ENCODE peak calls at places on chromosomes 1 and 21, in seven cellular contexts. One of them, this sample, is unnamed.

GRCh38 chr1:47527653-47528272 is 89.9 kb downstream of the FOXD2 start:
- DNase-seq in GM12878: no peak
- DNase-seq in H1: peak; percentile 79
- DNase-seq in HCT116: peak; percentile 15
- DNase-seq in SK-N-SH: no peak
- DNase-seq in HepG2: peak; percentile 12
- DNase-seq in K562: peak; percentile 56
- DNase-seq in this sample: no peak

GRCh38 chr1:20165522-20165951 is 20.4 kb upstream of the UBXN10 start:
- DNase-seq in SK-N-SH: peak; percentile 60
- DNase-seq in HepG2: peak; percentile 35
- DNase-seq in H1: no peak
- DNase-seq in K562: peak; percentile 46
- DNase-seq in GM12878: no peak
- DNase-seq in HCT116: peak; percentile 16
- DNase-seq in this sample: peak; percentile 37

GRCh38 chr1:107682467-107682866 is 282.5 kb downstream of the VAV3 start:
- DNase-seq in H1: no peak
- DNase-seq in HepG2: no peak
- DNase-seq in HCT116: no peak
- DNase-seq in K562: no peak
- DNase-seq in GM12878: no peak
- DNase-seq in SK-N-SH: no peak
- DNase-seq in this sample: peak; percentile 69

GRCh38 chr1:38551908-38552307 is 307.7 kb downstream of the RRAGC start:
- DNase-seq in K562: no peak
- DNase-seq in HCT116: no peak
- DNase-seq in HepG2: no peak
- DNase-seq in GM12878: no peak
- DNase-seq in H1: no peak
- DNase-seq in SK-N-SH: no peak
- DNase-seq in this sample: no peak

GRCh38 chr1:53448241-53448841 is 10.9 kb upstream of the DMRTB1 start:
- DNase-seq in HepG2: no peak
- DNase-seq in H1: peak; percentile 70
- DNase-seq in SK-N-SH: no peak
- DNase-seq in K562: no peak
- DNase-seq in GM12878: no peak
- DNase-seq in HCT116: no peak
- DNase-seq in this sample: no peak

GRCh38 chr1:30405081-30405480 is 318.3 kb downstream of the MATN1 start:
- DNase-seq in HCT116: no peak
- DNase-seq in HepG2: no peak
- DNase-seq in K562: no peak
- DNase-seq in GM12878: no peak
- DNase-seq in H1: no peak
- DNase-seq in SK-N-SH: no peak
- DNase-seq in this sample: no peak

GRCh38 chr1:221840511-221841243 is 98.8 kb upstream of the DUSP10 start:
- DNase-seq in HepG2: no peak
- DNase-seq in H1: no peak
- DNase-seq in SK-N-SH: no peak
- DNase-seq in K562: no peak
- DNase-seq in GM12878: peak; percentile 71
- DNase-seq in HCT116: no peak
- DNase-seq in this sample: no peak

GRCh38 chr1:176987016-176987415 is 177.5 kb downstream of the ASTN1 start:
- DNase-seq in HCT116: no peak
- DNase-seq in K562: no peak
- DNase-seq in H1: no peak
- DNase-seq in GM12878: no peak
- DNase-seq in HepG2: no peak
- DNase-seq in SK-N-SH: no peak
- DNase-seq in this sample: no peak

GRCh38 chr1:37016121-37016520 is 18.2 kb downstream of the GRIK3 start:
- DNase-seq in SK-N-SH: no peak
- DNase-seq in K562: no peak
- DNase-seq in GM12878: no peak
- DNase-seq in HCT116: no peak
- DNase-seq in H1: no peak
- DNase-seq in HepG2: no peak
- DNase-seq in this sample: no peak

GRCh38 chr1:221315330-221315729 is 426.6 kb downstream of the DUSP10 start:
- DNase-seq in SK-N-SH: no peak
- DNase-seq in HCT116: no peak
- DNase-seq in K562: no peak
- DNase-seq in GM12878: no peak
- DNase-seq in HepG2: no peak
- DNase-seq in H1: no peak
- DNase-seq in this sample: no peak

GRCh38 chr1:88595355-88595754 is 88.7 kb upstream of the PKN2 start:
- DNase-seq in HepG2: peak; percentile 65
- DNase-seq in SK-N-SH: no peak
- DNase-seq in GM12878: peak; percentile 12
- DNase-seq in K562: peak; percentile 31
- DNase-seq in HCT116: peak; percentile 62
- DNase-seq in H1: no peak
- DNase-seq in this sample: peak; percentile 61

GRCh38 chr1:38046884-38047602 is 450 bp upstream of the POU3F1 start:
- DNase-seq in GM12878: no peak
- DNase-seq in HepG2: peak; percentile 47
- DNase-seq in K562: peak; percentile 99
- DNase-seq in SK-N-SH: peak; percentile 96
- DNase-seq in H1: peak; percentile 81
- DNase-seq in HCT116: peak; percentile 38
- DNase-seq in this sample: peak; percentile 89

GRCh38 chr1:62637392-62638105 is 40.2 kb downstream of the ANGPTL3 start:
- DNase-seq in H1: no peak
- DNase-seq in GM12878: no peak
- DNase-seq in HCT116: no peak
- DNase-seq in K562: peak; percentile 8
- DNase-seq in SK-N-SH: no peak
- DNase-seq in HepG2: no peak
- DNase-seq in this sample: no peak

GRCh38 chr1:202770135-202770534 is 38.1 kb downstream of the KDM5B start:
- DNase-seq in HepG2: no peak
- DNase-seq in SK-N-SH: no peak
- DNase-seq in GM12878: no peak
- DNase-seq in H1: no peak
- DNase-seq in K562: no peak
- DNase-seq in HCT116: no peak
- DNase-seq in this sample: no peak

GRCh38 chr1:150076066-150076465 is 8.5 kb downstream of the VPS45 start:
- DNase-seq in K562: no peak
- DNase-seq in HCT116: no peak
- DNase-seq in HepG2: no peak
- DNase-seq in H1: no peak
- DNase-seq in SK-N-SH: no peak
- DNase-seq in GM12878: peak; percentile 12
- DNase-seq in this sample: no peak

GRCh38 chr1:174912243-174912642 is 87.5 kb upstream of the CACYBP start:
- DNase-seq in SK-N-SH: no peak
- DNase-seq in GM12878: peak; percentile 15
- DNase-seq in H1: no peak
- DNase-seq in HepG2: no peak
- DNase-seq in K562: no peak
- DNase-seq in HCT116: no peak
- DNase-seq in this sample: no peak

GRCh38 chr1:160351629-160352028 is 8.4 kb downstream of the NCSTN start:
- DNase-seq in HepG2: no peak
- DNase-seq in HCT116: no peak
- DNase-seq in SK-N-SH: no peak
- DNase-seq in GM12878: no peak
- DNase-seq in H1: no peak
- DNase-seq in K562: no peak
- DNase-seq in this sample: no peak

GRCh38 chr21:31446206-31446900 is 102.3 kb upstream of the TIAM1 start:
- DNase-seq in HepG2: no peak
- DNase-seq in HCT116: no peak
- DNase-seq in K562: no peak
- DNase-seq in H1: no peak
- DNase-seq in SK-N-SH: no peak
- DNase-seq in GM12878: no peak
- DNase-seq in this sample: no peak

GRCh38 chr1:222087207-222087920 is 345.5 kb upstream of the DUSP10 start:
- DNase-seq in HCT116: no peak
- DNase-seq in HepG2: no peak
- DNase-seq in K562: no peak
- DNase-seq in GM12878: no peak
- DNase-seq in H1: no peak
- DNase-seq in SK-N-SH: no peak
- DNase-seq in this sample: no peak

GRCh38 chr21:16587141-16587570 is 857.4 kb downstream of the USP25 start:
- DNase-seq in GM12878: no peak
- DNase-seq in K562: no peak
- DNase-seq in H1: no peak
- DNase-seq in SK-N-SH: peak; percentile 48
- DNase-seq in HepG2: peak; percentile 38
- DNase-seq in HCT116: no peak
- DNase-seq in this sample: peak; percentile 36

GRCh38 chr21:21845901-21846396 is 847.7 kb downstream of the NCAM2 start:
- DNase-seq in HCT116: no peak
- DNase-seq in HepG2: no peak
- DNase-seq in H1: no peak
- DNase-seq in SK-N-SH: no peak
- DNase-seq in K562: no peak
- DNase-seq in GM12878: no peak
- DNase-seq in this sample: no peak

GRCh38 chr1:42960693-42961559 is 2.3 kb upstream of the SLC2A1 start:
- DNase-seq in HCT116: no peak
- DNase-seq in GM12878: no peak
- DNase-seq in HepG2: peak; percentile 50
- DNase-seq in H1: no peak
- DNase-seq in K562: no peak
- DNase-seq in SK-N-SH: no peak
- DNase-seq in this sample: no peak

GRCh38 chr1:150981177-150981804 is 801 bp upstream of the ANXA9 start:
- DNase-seq in SK-N-SH: no peak
- DNase-seq in HepG2: peak; percentile 87
- DNase-seq in H1: peak; percentile 82
- DNase-seq in GM12878: no peak
- DNase-seq in K562: no peak
- DNase-seq in HCT116: no peak
- DNase-seq in this sample: peak; percentile 96

GRCh38 chr1:68977211-68977610 is 480.3 kb upstream of the DEPDC1 start:
- DNase-seq in SK-N-SH: no peak
- DNase-seq in HCT116: no peak
- DNase-seq in K562: no peak
- DNase-seq in HepG2: no peak
- DNase-seq in H1: no peak
- DNase-seq in GM12878: no peak
- DNase-seq in this sample: no peak

GRCh38 chr1:116203936-116204335 is 92.7 kb downstream of the MAB21L3 start:
- DNase-seq in K562: no peak
- DNase-seq in HepG2: no peak
- DNase-seq in GM12878: no peak
- DNase-seq in HCT116: no peak
- DNase-seq in H1: no peak
- DNase-seq in SK-N-SH: no peak
- DNase-seq in this sample: no peak

GRCh38 chr1:116205941-116206679 is 94.9 kb downstream of the MAB21L3 start:
- DNase-seq in K562: no peak
- DNase-seq in H1: no peak
- DNase-seq in HepG2: no peak
- DNase-seq in HCT116: no peak
- DNase-seq in GM12878: no peak
- DNase-seq in SK-N-SH: no peak
- DNase-seq in this sample: no peak

GRCh38 chr1:116201921-116202320 is 90.7 kb downstream of the MAB21L3 start:
- DNase-seq in HepG2: no peak
- DNase-seq in K562: no peak
- DNase-seq in GM12878: no peak
- DNase-seq in HCT116: no peak
- DNase-seq in H1: no peak
- DNase-seq in SK-N-SH: no peak
- DNase-seq in this sample: no peak

GRCh38 chr1:116207126-116207735 is 96.0 kb downstream of the MAB21L3 start:
- DNase-seq in HCT116: no peak
- DNase-seq in GM12878: no peak
- DNase-seq in SK-N-SH: no peak
- DNase-seq in H1: no peak
- DNase-seq in K562: no peak
- DNase-seq in HepG2: no peak
- DNase-seq in this sample: peak; percentile 36

DNA sequence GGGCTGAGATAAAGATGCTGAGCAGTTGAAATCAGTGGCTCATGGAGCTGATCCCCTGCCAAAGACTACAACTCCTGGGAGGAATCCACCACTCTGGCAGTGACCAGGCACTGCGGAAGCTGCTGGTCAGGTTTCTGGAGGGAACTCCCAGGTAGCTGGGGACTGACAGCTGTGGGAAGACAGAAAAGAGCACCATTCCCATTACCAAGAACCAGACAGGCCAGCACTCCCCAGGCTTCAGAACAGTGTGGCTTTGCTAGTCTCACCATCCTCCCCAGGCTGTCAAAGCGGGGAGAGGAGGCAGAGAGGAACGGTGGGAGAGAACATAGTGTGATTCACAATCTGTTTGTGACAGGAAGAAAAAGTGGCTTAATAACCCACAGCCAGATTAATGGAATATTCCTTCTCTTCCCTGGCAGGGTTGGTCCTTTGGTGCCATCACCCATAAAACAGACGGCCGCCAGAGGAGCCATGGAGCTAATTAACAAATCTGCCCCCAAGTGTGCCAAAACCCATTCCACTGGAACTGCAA is 92.1 kb downstream of the MAB21L3 start:
- DNase-seq in H1: no peak
- DNase-seq in GM12878: no peak
- DNase-seq in HCT116: no peak
- DNase-seq in K562: no peak
- DNase-seq in HepG2: no peak
- DNase-seq in SK-N-SH: no peak
- DNase-seq in this sample: peak; percentile 42
- TF ChIP-seq JUND in H1: no peak
- TF ChIP-seq JUND in GM12878: no peak
- TF ChIP-seq JUND in HCT116: no peak
- TF ChIP-seq JUND in K562: no peak
- TF ChIP-seq JUND in HepG2: no peak
- TF ChIP-seq JUND in SK-N-SH: no peak
- TF ChIP-seq JUND in this sample: no peak

GRCh38 chr1:1089731-1090423 is 15.8 kb upstream of the RNF223 start:
- DNase-seq in GM12878: no peak
- DNase-seq in K562: no peak
- DNase-seq in SK-N-SH: peak; percentile 16
- DNase-seq in HepG2: no peak
- DNase-seq in H1: no peak
- DNase-seq in HCT116: no peak
- DNase-seq in this sample: no peak
- TF ChIP-seq JUND in GM12878: no peak
- TF ChIP-seq JUND in K562: no peak
- TF ChIP-seq JUND in SK-N-SH: no peak
- TF ChIP-seq JUND in HepG2: no peak
- TF ChIP-seq JUND in H1: no peak
- TF ChIP-seq JUND in HCT116: no peak
- TF ChIP-seq JUND in this sample: no peak

GRCh38 chr21:25385912-25386474 is 221.3 kb downstream of the MRPL39 start:
- DNase-seq in HCT116: peak; percentile 23
- DNase-seq in GM12878: no peak
- DNase-seq in K562: peak; percentile 50
- DNase-seq in HepG2: peak; percentile 72
- DNase-seq in H1: no peak
- DNase-seq in SK-N-SH: peak; percentile 47
- DNase-seq in this sample: peak; percentile 53
- TF ChIP-seq JUND in HCT116: no peak
- TF ChIP-seq JUND in GM12878: no peak
- TF ChIP-seq JUND in K562: no peak
- TF ChIP-seq JUND in HepG2: no peak
- TF ChIP-seq JUND in H1: no peak
- TF ChIP-seq JUND in SK-N-SH: no peak
- TF ChIP-seq JUND in this sample: no peak

GRCh38 chr1:244012232-244012631 is 38.9 kb upstream of the ZBTB18 start:
- DNase-seq in HCT116: no peak
- DNase-seq in H1: no peak
- DNase-seq in HepG2: no peak
- DNase-seq in K562: no peak
- DNase-seq in SK-N-SH: no peak
- DNase-seq in GM12878: no peak
- DNase-seq in this sample: no peak
- TF ChIP-seq JUND in HCT116: no peak
- TF ChIP-seq JUND in H1: no peak
- TF ChIP-seq JUND in HepG2: no peak
- TF ChIP-seq JUND in K562: no peak
- TF ChIP-seq JUND in SK-N-SH: peak; percentile 62
- TF ChIP-seq JUND in GM12878: no peak
- TF ChIP-seq JUND in this sample: no peak

This sample was measured in T47D.